ENCODE peak calls at places on chromosomes 16 and 17, in five cellular contexts. U is left cardiac atrium; D is activated CD4-positive, alpha-beta T cell treated with anti-CD3 and anti-CD28 coated beads for 36 hours; K is aorta; F is activated CD8-positive, alpha-beta T cell treated with anti-CD3 and anti-CD28 coated beads for 36 hours. O is an unnamed sample.

GRCh38 chr16:56013962-56014552 is 138.9 kb upstream of the CES5A start:
- ATAC-seq in F (no peak), K (no peak), D (no peak), U (no peak), O (no peak)

GRCh38 chr16:11494433-11494832 is 92.3 kb downstream of the LITAF start:
- ATAC-seq in D (no peak), F (no peak), U (no peak), K (no peak), O (no peak)

GRCh38 chr16:70686376-70687171 is 721 bp upstream of the MTSS2 start:
- ATAC-seq in D (no peak), U (no peak), K (no peak), F (peak; percentile 4), O (no peak)

GRCh38 chr17:81612172-81612571 is 24.7 kb downstream of the NPLOC4 start:
- ATAC-seq in F (no peak), D (no peak), U (peak; percentile 61), K (no peak), O (no peak)

GRCh38 chr17:34369571-34369970 is 6.5 kb upstream of the CCL1 start:
- ATAC-seq in U (no peak), F (no peak), K (no peak), D (no peak), O (no peak)

GRCh38 chr16:21638573-21638975 is 13.8 kb downstream of the IGSF6 start:
- ATAC-seq in D (peak; percentile 92), K (no peak), U (no peak), F (peak; percentile 88), O (peak; percentile 95)

GRCh38 chr17:40344321-40345160 is 20.0 kb downstream of the GJD3 start:
- ATAC-seq in U (peak; percentile 0), D (no peak), K (no peak), F (peak; percentile 3), O (no peak)

GRCh38 chr16:56871172-56871593 is 6.2 kb downstream of the SLC12A3 start:
- ATAC-seq in F (no peak), U (no peak), D (peak; percentile 45), K (no peak), O (peak; percentile 40)

GRCh38 chr17:40696651-40697072 is 6.9 kb downstream of the KRT24 start:
- ATAC-seq in U (no peak), F (no peak), D (no peak), K (no peak), O (no peak)

GRCh38 chr16:88616320-88616719 is 22.1 kb upstream of the IL17C start:
- ATAC-seq in F (no peak), D (no peak), U (no peak), K (no peak), O (no peak)

GRCh38 chr16:3259829-3260228 is 3.4 kb upstream of the MEFV start:
- ATAC-seq in F (no peak), D (no peak), K (no peak), U (no peak), O (no peak)

GRCh38 chr17:19000531-19001011 is 4.0 kb downstream of the FAM83G start:
- ATAC-seq in U (peak; percentile 24), F (no peak), D (no peak), K (no peak), O (no peak)

GRCh38 chr17:5444209-5444608 is 5.3 kb upstream of the C1QBP start:
- ATAC-seq in F (no peak), D (no peak), K (no peak), U (no peak), O (no peak)

GRCh38 chr17:60328679-60329078 is 63.3 kb downstream of the USP32 start:
- ATAC-seq in K (no peak), U (no peak), D (no peak), F (no peak), O (no peak)

GRCh38 chr17:72466606-72467005 is 345.8 kb downstream of the SOX9 start:
- ATAC-seq in U (no peak), K (no peak), D (no peak), F (no peak), O (peak; percentile 34)

GRCh38 chr17:689556-690247 is 24.9 kb downstream of the VPS53 start:
- ATAC-seq in K (no peak), U (no peak), D (no peak), F (no peak), O (no peak)

GRCh38 chr16:11181889-11182279 is 74.1 kb downstream of the SOCS1 start:
- ATAC-seq in K (no peak), F (peak; percentile 52), D (peak; percentile 69), U (no peak), O (peak; percentile 75)

GRCh38 chr16:82857693-82858337 is 231.0 kb downstream of the CDH13 start:
- ATAC-seq in D (no peak), U (no peak), F (no peak), K (no peak), O (no peak)

GRCh38 chr16:74279805-74280204 is 16.8 kb upstream of the PSMD7 start:
- ATAC-seq in F (no peak), K (no peak), D (no peak), U (no peak), O (no peak)

GRCh38 chr17:17985555-17985954 is 12.9 kb downstream of the DRC3 start:
- ATAC-seq in U (no peak), F (peak; percentile 77), D (no peak), K (no peak), O (no peak)

O was measured in activated T-helper 17 cell treated with anti-CD3 and anti-CD28 coated beads, Interleukin-2, amount 50 U/mL, for 72 hours.